ENCODE peak calls at places on chromosomes 12 and 14, in six cellular contexts. One of them, this sample, is unnamed.

GRCh38 chr12:15629761-15630160 is 159.4 kb downstream of the EPS8 start:
- DNase-seq in effector CD4-positive, alpha-beta T cell: no peak
- DNase-seq in neuronal stem cell: no peak
- DNase-seq in stimulated activated CD4-positive, alpha-beta T cell treated with anti-CD3 and anti-CD28 coated beads, Interleukin-1b, Interleukin-23, amount 100 ng/mL, for 1 hour: no peak
- DNase-seq in IMR-90: peak
- DNase-seq in AG04450: no peak
- DNase-seq in this sample: peak

GRCh38 chr12:12715459-12716150 is 1.6 kb upstream of the CDKN1B start:
- DNase-seq in effector CD4-positive, alpha-beta T cell: no peak
- DNase-seq in neuronal stem cell: no peak
- DNase-seq in stimulated activated CD4-positive, alpha-beta T cell treated with anti-CD3 and anti-CD28 coated beads, Interleukin-1b, Interleukin-23, amount 100 ng/mL, for 1 hour: no peak
- DNase-seq in IMR-90: no peak
- DNase-seq in AG04450: no peak
- DNase-seq in this sample: no peak

GRCh38 chr14:106564058-106564643 is 1037.8 kb downstream of the TMEM121 start:
- DNase-seq in effector CD4-positive, alpha-beta T cell: peak
- DNase-seq in neuronal stem cell: no peak
- DNase-seq in stimulated activated CD4-positive, alpha-beta T cell treated with anti-CD3 and anti-CD28 coated beads, Interleukin-1b, Interleukin-23, amount 100 ng/mL, for 1 hour: peak
- DNase-seq in IMR-90: no peak
- DNase-seq in AG04450: no peak
- DNase-seq in this sample: no peak

GRCh38 chr14:35420036-35420811 is 15.7 kb upstream of the NFKBIA start:
- DNase-seq in effector CD4-positive, alpha-beta T cell: no peak
- DNase-seq in neuronal stem cell: no peak
- DNase-seq in stimulated activated CD4-positive, alpha-beta T cell treated with anti-CD3 and anti-CD28 coated beads, Interleukin-1b, Interleukin-23, amount 100 ng/mL, for 1 hour: no peak
- DNase-seq in IMR-90: peak
- DNase-seq in AG04450: no peak
- DNase-seq in this sample: peak

GRCh38 chr14:103740991-103741689 is 25.5 kb downstream of the ZFYVE21 start:
- DNase-seq in effector CD4-positive, alpha-beta T cell: no peak
- DNase-seq in neuronal stem cell: no peak
- DNase-seq in stimulated activated CD4-positive, alpha-beta T cell treated with anti-CD3 and anti-CD28 coated beads, Interleukin-1b, Interleukin-23, amount 100 ng/mL, for 1 hour: no peak
- DNase-seq in IMR-90: peak
- DNase-seq in AG04450: no peak
- DNase-seq in this sample: peak

GRCh38 chr12:122688291-122688690 is 14.9 kb downstream of the HCAR2 start:
- DNase-seq in effector CD4-positive, alpha-beta T cell: no peak
- DNase-seq in neuronal stem cell: no peak
- DNase-seq in stimulated activated CD4-positive, alpha-beta T cell treated with anti-CD3 and anti-CD28 coated beads, Interleukin-1b, Interleukin-23, amount 100 ng/mL, for 1 hour: no peak
- DNase-seq in IMR-90: no peak
- DNase-seq in AG04450: no peak
- DNase-seq in this sample: no peak

GRCh38 chr12:26271889-26272492 is 76.6 kb downstream of the SSPN start:
- DNase-seq in effector CD4-positive, alpha-beta T cell: no peak
- DNase-seq in neuronal stem cell: no peak
- DNase-seq in stimulated activated CD4-positive, alpha-beta T cell treated with anti-CD3 and anti-CD28 coated beads, Interleukin-1b, Interleukin-23, amount 100 ng/mL, for 1 hour: peak
- DNase-seq in IMR-90: peak
- DNase-seq in AG04450: peak
- DNase-seq in this sample: peak

GRCh38 chr12:6960291-6961277 is 9.4 kb downstream of the PTPN6 start:
- DNase-seq in effector CD4-positive, alpha-beta T cell: no peak
- DNase-seq in neuronal stem cell: no peak
- DNase-seq in stimulated activated CD4-positive, alpha-beta T cell treated with anti-CD3 and anti-CD28 coated beads, Interleukin-1b, Interleukin-23, amount 100 ng/mL, for 1 hour: no peak
- DNase-seq in IMR-90: peak
- DNase-seq in AG04450: no peak
- DNase-seq in this sample: peak

GRCh38 chr12:22919883-22920282 is 294.9 kb downstream of the ETNK1 start:
- DNase-seq in effector CD4-positive, alpha-beta T cell: no peak
- DNase-seq in neuronal stem cell: no peak
- DNase-seq in stimulated activated CD4-positive, alpha-beta T cell treated with anti-CD3 and anti-CD28 coated beads, Interleukin-1b, Interleukin-23, amount 100 ng/mL, for 1 hour: no peak
- DNase-seq in IMR-90: no peak
- DNase-seq in AG04450: no peak
- DNase-seq in this sample: no peak

GRCh38 chr12:54036620-54037359 is 3.9 kb downstream of the HOXC5 start:
- DNase-seq in effector CD4-positive, alpha-beta T cell: no peak
- DNase-seq in neuronal stem cell: no peak
- DNase-seq in stimulated activated CD4-positive, alpha-beta T cell treated with anti-CD3 and anti-CD28 coated beads, Interleukin-1b, Interleukin-23, amount 100 ng/mL, for 1 hour: no peak
- DNase-seq in IMR-90: no peak
- DNase-seq in AG04450: no peak
- DNase-seq in this sample: peak

GRCh38 chr14:61753631-61754030 is 8.6 kb upstream of the SNAPC1 start:
- DNase-seq in effector CD4-positive, alpha-beta T cell: no peak
- DNase-seq in neuronal stem cell: no peak
- DNase-seq in stimulated activated CD4-positive, alpha-beta T cell treated with anti-CD3 and anti-CD28 coated beads, Interleukin-1b, Interleukin-23, amount 100 ng/mL, for 1 hour: no peak
- DNase-seq in IMR-90: peak
- DNase-seq in AG04450: no peak
- DNase-seq in this sample: peak

GRCh38 chr14:29528889-29529288 is 398.8 kb downstream of the PRKD1 start:
- DNase-seq in effector CD4-positive, alpha-beta T cell: no peak
- DNase-seq in neuronal stem cell: no peak
- DNase-seq in stimulated activated CD4-positive, alpha-beta T cell treated with anti-CD3 and anti-CD28 coated beads, Interleukin-1b, Interleukin-23, amount 100 ng/mL, for 1 hour: no peak
- DNase-seq in IMR-90: no peak
- DNase-seq in AG04450: no peak
- DNase-seq in this sample: peak

GRCh38 chr12:57230381-57231155 is 1.1 kb downstream of the SHMT2 start:
- DNase-seq in effector CD4-positive, alpha-beta T cell: no peak
- DNase-seq in neuronal stem cell: no peak
- DNase-seq in stimulated activated CD4-positive, alpha-beta T cell treated with anti-CD3 and anti-CD28 coated beads, Interleukin-1b, Interleukin-23, amount 100 ng/mL, for 1 hour: no peak
- DNase-seq in IMR-90: no peak
- DNase-seq in AG04450: no peak
- DNase-seq in this sample: peak